ENCODE peak calls at places on chromosomes 12 and 14, in ten cellular contexts. S, H, D, C, M, T, L, Q, G and A are unnamed samples.

GRCh38 chr14:55847766-55848165 is 267.8 kb downstream of the KTN1 start:
- DNase-seq in D (no peak), G (no peak), L (no peak), H (no peak), S (no peak), Q (peak; percentile 38), C (no peak), T (peak; percentile 52), M (no peak), A (peak; percentile 20)

GRCh38 chr12:3304436-3305135 is 186.4 kb upstream of the PRMT8 start:
- DNase-seq in G (no peak), C (peak; percentile 77), T (peak; percentile 91), S (no peak), L (no peak), Q (peak; percentile 71), H (no peak), M (no peak), D (peak; percentile 84), A (no peak)

GRCh38 chr14:87643005-87643404 is 350.0 kb downstream of the GALC start:
- DNase-seq in Q (no peak), H (peak; percentile 13), T (no peak), S (no peak), D (no peak), L (no peak), M (peak; percentile 40), G (no peak), C (no peak), A (no peak)

GRCh38 chr12:121227294-121227693 is 17.4 kb downstream of the P2RX4 start:
- DNase-seq in D (no peak), T (no peak), C (peak; percentile 91), L (peak; percentile 85), Q (no peak), M (no peak), H (no peak), G (no peak), S (peak; percentile 83), A (peak; percentile 79)

GRCh38 chr12:45666452-45667215 is 62.9 kb upstream of the ARID2 start:
- DNase-seq in C (no peak), T (no peak), L (no peak), D (no peak), S (no peak), G (no peak), Q (no peak), M (no peak), H (no peak), A (no peak)

GRCh38 chr14:24398943-24399801 is at the start of gene NYNRIN:
- DNase-seq in Q (no peak), H (peak; percentile 40), S (peak; percentile 67), D (peak; percentile 58), M (no peak), C (peak; percentile 29), G (peak; percentile 78), T (no peak), L (peak; percentile 74), A (peak; percentile 54)

GRCh38 chr12:104877107-104877705 is 80.9 kb downstream of the SLC41A2 start:
- DNase-seq in C (peak; percentile 42), L (no peak), M (peak; percentile 44), T (peak; percentile 49), G (no peak), Q (peak; percentile 67), S (no peak), D (peak; percentile 63), H (peak; percentile 37), A (no peak)

GRCh38 chr12:5123921-5124320 is 80.2 kb downstream of the KCNA5 start:
- DNase-seq in G (no peak), S (no peak), H (no peak), D (no peak), C (no peak), M (no peak), T (peak; percentile 17), L (no peak), Q (no peak), A (no peak)

GRCh38 chr14:100193417-100194357 is 34.2 kb upstream of the DEGS2 start:
- DNase-seq in G (no peak), S (no peak), C (no peak), L (no peak), H (peak; percentile 27), T (no peak), D (no peak), M (no peak), Q (no peak), A (no peak)

GRCh38 chr14:77022219-77022852 is 6.2 kb downstream of the IRF2BPL start:
- DNase-seq in Q (no peak), H (no peak), C (no peak), D (no peak), L (no peak), G (no peak), M (no peak), S (no peak), T (no peak), A (peak; percentile 39)

GRCh38 chr12:26172478-26172877 is 22.9 kb upstream of the SSPN start:
- DNase-seq in L (no peak), S (no peak), M (no peak), C (no peak), D (no peak), G (no peak), H (no peak), T (no peak), Q (no peak), A (no peak)

GRCh38 chr12:26177303-26177702 is 18.1 kb upstream of the SSPN start:
- DNase-seq in C (no peak), L (no peak), M (no peak), T (no peak), G (no peak), H (no peak), S (no peak), D (no peak), Q (no peak), A (peak; percentile 84)

GRCh38 chr12:26176725-26177124 is 18.6 kb upstream of the SSPN start:
- DNase-seq in H (no peak), Q (no peak), C (no peak), D (no peak), L (no peak), S (no peak), M (no peak), G (no peak), T (no peak), A (peak; percentile 81)

GRCh38 chr12:26173153-26173552 is 22.2 kb upstream of the SSPN start:
- DNase-seq in L (no peak), S (no peak), Q (no peak), C (no peak), D (no peak), T (no peak), G (no peak), H (no peak), M (no peak), A (peak; percentile 49)

GRCh38 chr12:26172013-26172412 is 23.4 kb upstream of the SSPN start:
- DNase-seq in C (no peak), M (no peak), T (no peak), S (no peak), H (no peak), L (no peak), G (no peak), D (no peak), Q (no peak), A (no peak)
- H3K27ac ChIP-seq in C (no peak overlapping the region), M (no peak overlapping the region), T (no peak overlapping the region), S (no peak overlapping the region), H (no peak overlapping the region), L (no peak overlapping the region), G (no peak overlapping the region), D (no peak overlapping the region), Q (no peak overlapping the region), A (no peak overlapping the region)

DNA sequence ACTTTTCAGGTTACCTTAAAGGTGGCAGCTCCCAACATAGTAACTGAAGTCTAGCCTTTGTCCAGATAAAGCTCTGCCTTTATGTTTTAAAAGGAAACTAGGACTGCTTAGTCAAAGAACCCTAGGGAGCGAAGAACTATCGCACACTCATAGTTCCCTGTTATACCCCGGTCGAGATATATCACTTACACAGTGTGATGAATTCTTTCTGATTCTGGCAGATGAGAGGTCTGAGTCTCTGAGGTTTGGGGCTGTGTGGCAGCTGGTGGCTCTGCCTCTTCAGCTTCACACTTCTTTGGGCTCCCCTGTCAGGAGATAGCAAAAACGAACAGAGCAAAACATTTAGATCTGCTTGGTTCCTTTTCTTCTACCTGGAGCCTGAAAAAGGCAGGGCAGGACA is 17.0 kb downstream of the ACIN1 start:
- DNase-seq in Q (no peak), M (no peak), D (no peak), L (no peak), C (no peak), T (no peak), S (no peak), H (no peak), G (no peak), A (no peak)
- H3K36me3 ChIP-seq in Q (peaks cover 23% of the 10 kb centered on the region), M (peaks cover 96% of the 10 kb centered on the region), D (peaks cover 43% of the 10 kb centered on the region), L (peaks cover 99% of the 10 kb centered on the region), C (peaks cover 35% of the 10 kb centered on the region), T (peaks cover 64% of the 10 kb centered on the region), S (peaks cover 71% of the 10 kb centered on the region), H (no peaks in the 10 kb centered on the region), G (peaks cover 88% of the 10 kb centered on the region), A (peaks cover 32% of the 10 kb centered on the region)

DNA sequence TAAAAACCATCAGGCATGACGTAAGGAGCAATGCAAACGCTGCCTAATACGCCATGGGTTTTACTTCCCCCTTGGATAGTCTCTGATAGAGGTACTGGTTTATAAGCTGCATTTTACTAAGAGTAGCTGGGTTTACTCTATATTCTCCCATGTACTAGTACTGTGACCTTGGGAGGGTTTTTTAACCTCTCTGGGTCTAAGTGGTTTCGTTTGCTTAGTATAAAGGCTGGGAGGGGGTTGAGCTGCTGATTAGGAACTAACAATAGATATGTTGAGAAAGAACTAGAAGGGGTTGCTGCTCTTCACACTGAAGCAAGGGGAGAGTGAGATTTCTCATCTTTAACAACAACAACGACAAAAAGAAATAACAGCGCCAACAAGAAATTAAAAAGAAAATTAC is 66.7 kb upstream of the SLCO1C1 start:
- DNase-seq in C (no peak), M (no peak), T (no peak), S (no peak), L (no peak), D (no peak), H (no peak), Q (no peak), G (no peak), A (no peak)
- H3K27ac ChIP-seq in C (no peak overlapping the region), M (no peak overlapping the region), T (no peak overlapping the region), S (peak overlapping the region; percentile 35), L (no peak overlapping the region), D (no peak overlapping the region), H (no peak overlapping the region), Q (no peak overlapping the region), G (peak overlapping the region; percentile 35), A (no peak overlapping the region)

GRCh38 chr12:119822046-119822445 is 55.1 kb downstream of the CIT start:
- DNase-seq in L (no peak), G (no peak), D (no peak), T (no peak), H (no peak), C (no peak), S (no peak), M (no peak), Q (no peak), A (no peak)

GRCh38 chr12:119819322-119819721 is 57.8 kb downstream of the CIT start:
- DNase-seq in D (no peak), S (no peak), L (no peak), G (no peak), Q (no peak), M (peak; percentile 90), H (no peak), T (no peak), C (no peak), A (no peak)

DNA sequence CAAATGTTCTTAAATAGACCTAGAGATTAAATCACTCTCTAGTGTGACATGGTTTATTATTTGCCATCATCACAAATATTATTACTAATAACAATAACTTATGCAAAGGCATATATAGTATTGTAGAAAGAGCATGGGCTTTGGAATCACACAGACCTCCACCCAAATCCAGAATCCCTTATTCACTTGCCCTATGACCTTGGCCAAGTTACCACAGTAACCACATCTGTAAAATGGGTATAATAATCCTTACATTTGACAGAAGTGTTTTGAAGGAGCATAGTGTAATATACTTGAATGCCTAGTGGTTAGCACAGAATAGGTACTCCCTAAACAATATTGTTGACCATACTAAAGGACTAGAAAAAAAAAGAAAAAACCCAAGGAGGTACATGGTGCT is 59.2 kb downstream of the CIT start:
- DNase-seq in T (no peak), D (no peak), M (no peak), G (no peak), S (no peak), Q (no peak), H (no peak), C (no peak), L (no peak), A (no peak)
- H3K36me3 ChIP-seq in T (no peaks in the 10 kb centered on the region), D (no peaks in the 10 kb centered on the region), M (peaks cover 11% of the 10 kb centered on the region), G (no peaks in the 10 kb centered on the region), S (no peaks in the 10 kb centered on the region), Q (no peaks in the 10 kb centered on the region), H (no peaks in the 10 kb centered on the region), C (no peaks in the 10 kb centered on the region), L (no peaks in the 10 kb centered on the region), A (no peaks in the 10 kb centered on the region)